ENCODE peak calls at places on chromosomes 6 and 20, in seven cellular contexts. Z is SK-N-SH, R is HepG2, Y is HCT116, C is K562, T is H1, D is GM12878. M is an unnamed sample.

GRCh38 chr20:10419550-10420133 is 14.4 kb downstream of the MKKS start:
- DNase-seq in Y (peak), Z (no peak), C (no peak), D (no peak), T (no peak), R (no peak), M (no peak)

GRCh38 chr20:60062431-60063336 is 104.5 kb downstream of the CDH26 start:
- DNase-seq in Y (no peak), D (no peak), C (no peak), R (no peak), T (no peak), Z (peak), M (no peak)

GRCh38 chr6:106913676-106914280 is 60.8 kb downstream of the CD24 start:
- DNase-seq in R (peak), D (peak), C (no peak), T (no peak), Y (no peak), Z (no peak), M (no peak)

GRCh38 chr6:53391170-53391569 is 42.4 kb upstream of the ELOVL5 start:
- DNase-seq in C (no peak), Z (no peak), Y (no peak), D (no peak), R (no peak), T (no peak), M (no peak)

GRCh38 chr6:159714404-159714803 is 12.9 kb upstream of the WTAP start:
- DNase-seq in C (no peak), T (no peak), Z (no peak), R (no peak), Y (no peak), D (no peak), M (no peak)

GRCh38 chr6:121435444-121436069 is at the start of gene GJA1:
- DNase-seq in Z (peak), C (no peak), D (no peak), R (no peak), Y (no peak), T (peak), M (no peak)

GRCh38 chr20:25544760-25545159 is 40.6 kb downstream of the NINL start:
- DNase-seq in Y (no peak), R (no peak), T (no peak), Z (peak), D (no peak), C (no peak), M (no peak)

GRCh38 chr6:165588515-165588914 is 74.5 kb downstream of the PDE10A start:
- DNase-seq in D (no peak), C (no peak), T (no peak), Y (no peak), R (no peak), Z (no peak), M (no peak)

GRCh38 chr6:107793193-107793592 is 30.9 kb downstream of the SCML4 start:
- DNase-seq in Z (no peak), R (no peak), T (no peak), D (no peak), C (no peak), Y (no peak), M (no peak)

GRCh38 chr20:50514750-50515149 is 4.6 kb downstream of the PTPN1 start:
- DNase-seq in T (no peak), C (no peak), Y (no peak), R (no peak), Z (no peak), D (peak), M (no peak)

GRCh38 chr6:108364470-108364869 is 69.6 kb downstream of the AFG1L start:
- DNase-seq in C (no peak), R (no peak), Z (no peak), Y (no peak), D (no peak), T (no peak), M (no peak)

GRCh38 chr20:59455392-59456341 is 148.7 kb upstream of the PHACTR3 start:
- DNase-seq in R (no peak), Y (peak), C (peak), T (no peak), Z (peak), D (no peak), M (peak)

GRCh38 chr6:137013031-137013430 is 31.7 kb downstream of the IL20RA start:
- DNase-seq in Z (no peak), R (no peak), Y (no peak), C (no peak), T (no peak), D (no peak), M (no peak)

GRCh38 chr20:55855052-55855451 is 150.3 kb downstream of the CBLN4 start:
- DNase-seq in R (no peak), Z (no peak), T (no peak), C (no peak), Y (no peak), D (no peak), M (no peak)

GRCh38 chr6:38025431-38025830 is 205.9 kb downstream of the ZFAND3 start:
- DNase-seq in D (no peak), Y (no peak), Z (no peak), R (no peak), C (no peak), T (no peak), M (no peak)

GRCh38 chr6:14520029-14520428 is 402.5 kb downstream of the CD83 start:
- DNase-seq in R (no peak), T (no peak), Y (no peak), C (no peak), D (no peak), Z (no peak), M (no peak)

GRCh38 chr20:60820918-60821317 is 431.1 kb upstream of the CDH4 start:
- DNase-seq in T (no peak), Z (no peak), D (no peak), R (no peak), Y (no peak), C (no peak), M (no peak)

GRCh38 chr20:35432430-35432735 is 5.6 kb downstream of the GDF5 start:
- DNase-seq in R (no peak), T (no peak), C (no peak), Y (no peak), D (no peak), Z (no peak), M (no peak)

GRCh38 chr6:49733680-49734079 is 10.5 kb downstream of the CRISP3 start:
- DNase-seq in T (no peak), C (no peak), R (no peak), Y (no peak), Z (no peak), D (no peak), M (no peak)

GRCh38 chr20:62063601-62063980 is 2.1 kb downstream of the TAF4 start:
- DNase-seq in C (no peak), R (no peak), D (no peak), Y (no peak), T (no peak), Z (peak), M (no peak)

GRCh38 chr6:126661646-126662045 is 321.7 kb downstream of the CENPW start:
- DNase-seq in T (no peak), D (no peak), Z (no peak), Y (no peak), C (no peak), R (no peak), M (no peak)

GRCh38 chr20:59831024-59831900 is 102.2 kb downstream of the SYCP2 start:
- DNase-seq in R (no peak), Y (no peak), D (peak), T (no peak), C (no peak), Z (peak), M (no peak)

GRCh38 chr20:4569092-4569491 is 152.6 kb upstream of the PRND start:
- DNase-seq in Z (no peak), D (no peak), C (no peak), T (no peak), Y (no peak), R (no peak), M (no peak)

GRCh38 chr6:108408453-108408852 is 113.6 kb downstream of the AFG1L start:
- DNase-seq in T (no peak), Z (no peak), Y (no peak), R (peak), C (no peak), D (no peak), M (no peak)

GRCh38 chr20:13758884-13759283 is 25.8 kb downstream of the ESF1 start:
- DNase-seq in C (no peak), Z (no peak), D (no peak), Y (no peak), R (no peak), T (no peak), M (no peak)

GRCh38 chr6:8481727-8482126 is 46.4 kb upstream of the SLC35B3 start:
- DNase-seq in R (no peak), C (no peak), D (no peak), Y (no peak), T (no peak), Z (no peak), M (peak)

GRCh38 chr6:147834377-147834776 is 325.9 kb downstream of the SAMD5 start:
- DNase-seq in C (no peak), R (no peak), Y (no peak), Z (no peak), D (no peak), T (no peak), M (no peak)

GRCh38 chr6:13712485-13712990 is 903 bp upstream of the RANBP9 start:
- DNase-seq in T (no peak), D (no peak), Y (no peak), Z (no peak), R (no peak), C (no peak), M (no peak)

GRCh38 chr20:45012682-45013302 is 46.5 kb downstream of the STK4 start:
- DNase-seq in R (no peak), T (no peak), C (no peak), Y (no peak), D (no peak), Z (no peak), M (no peak)

GRCh38 chr20:57810511-57811372 is 100.9 kb upstream of the PMEPA1 start:
- DNase-seq in D (no peak), Z (no peak), C (no peak), R (peak), Y (no peak), T (no peak), M (no peak)
- TF ChIP-seq JUND in D (no peak), Z (no peak), C (no peak), R (no peak), Y (no peak), T (no peak), M (no peak)

GRCh38 chr6:2935566-2936291 is 32.6 kb upstream of the SERPINB9 start:
- DNase-seq in Y (no peak), Z (no peak), D (no peak), T (no peak), R (no peak), C (no peak), M (no peak)

GRCh38 chr6:2937627-2938003 is 33.8 kb downstream of the SERPINB6 start:
- DNase-seq in R (no peak), T (no peak), D (no peak), Y (no peak), C (no peak), Z (no peak), M (no peak)

GRCh38 chr6:2934057-2934456 is 30.9 kb upstream of the SERPINB9 start:
- DNase-seq in Z (no peak), T (no peak), D (no peak), R (no peak), C (no peak), Y (no peak), M (no peak)

GRCh38 chr6:2931055-2931454 is 27.9 kb upstream of the SERPINB9 start:
- DNase-seq in C (no peak), D (no peak), Y (no peak), Z (no peak), R (no peak), T (no peak), M (no peak)

DNA sequence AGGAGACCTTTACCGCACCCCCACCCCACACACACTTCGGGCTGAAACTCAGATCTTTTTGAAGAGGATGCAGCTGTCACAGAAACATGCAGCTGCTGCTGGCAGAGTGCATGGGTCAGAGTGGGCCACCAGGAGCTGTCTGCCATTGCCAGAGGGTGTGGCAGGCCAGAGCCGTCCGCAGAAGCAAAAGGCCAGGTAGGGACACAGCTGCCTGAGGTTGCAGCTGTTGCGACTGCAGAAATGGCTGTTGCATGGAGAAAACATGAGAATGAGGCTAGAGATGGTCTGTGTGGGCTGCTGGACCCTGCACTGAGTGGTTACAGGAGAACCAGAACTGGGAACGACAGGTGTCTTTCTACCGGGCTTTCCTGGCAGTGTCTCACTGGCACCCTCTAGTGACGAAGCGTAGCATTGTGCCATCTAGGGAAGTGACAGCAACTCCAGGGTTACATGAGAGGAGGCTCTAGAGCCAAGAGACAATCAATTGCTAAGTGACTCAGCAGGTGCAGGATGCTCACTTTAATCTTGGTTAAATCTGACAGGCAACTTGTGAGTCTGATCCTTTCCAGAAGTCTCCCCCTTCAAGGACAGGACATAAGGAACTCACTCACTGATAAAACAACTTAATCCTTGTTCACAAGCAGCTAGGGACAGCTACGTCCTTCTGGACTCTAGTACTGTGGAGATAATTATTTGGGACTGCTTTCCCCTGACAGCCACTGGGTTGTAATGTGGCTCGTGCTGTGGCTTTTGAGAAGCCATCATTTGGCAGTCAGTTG is 29.1 kb upstream of the SERPINB9 start:
- DNase-seq in R (peak), T (peak), D (peak), C (peak), Y (peak), Z (peak), M (peak)
- TF ChIP-seq JUND in R (no peak), T (peak), D (no peak), C (peak), Y (no peak), Z (no peak), M (no peak)

GRCh38 chr6:385614-386013 is 5.9 kb upstream of the IRF4 start:
- DNase-seq in T (no peak), Y (no peak), D (no peak), Z (no peak), R (no peak), C (no peak), M (no peak)

GRCh38 chr6:388202-388903 is 3.2 kb upstream of the IRF4 start:
- DNase-seq in Y (no peak), D (no peak), C (no peak), T (no peak), Z (no peak), R (no peak), M (no peak)

GRCh38 chr6:389143-389542 is 2.4 kb upstream of the IRF4 start:
- DNase-seq in Y (no peak), T (no peak), Z (no peak), C (no peak), R (no peak), D (no peak), M (no peak)

GRCh38 chr6:386688-387266 is 4.8 kb upstream of the IRF4 start:
- DNase-seq in C (no peak), R (no peak), Z (no peak), D (no peak), Y (no peak), T (no peak), M (no peak)

GRCh38 chr6:387293-387694 is 4.3 kb upstream of the IRF4 start:
- DNase-seq in Z (no peak), Y (no peak), T (no peak), D (no peak), C (no peak), R (no peak), M (no peak)
- TF ChIP-seq JUND in Z (no peak), Y (no peak), T (no peak), D (no peak), C (peak), R (no peak), M (no peak)

DNA sequence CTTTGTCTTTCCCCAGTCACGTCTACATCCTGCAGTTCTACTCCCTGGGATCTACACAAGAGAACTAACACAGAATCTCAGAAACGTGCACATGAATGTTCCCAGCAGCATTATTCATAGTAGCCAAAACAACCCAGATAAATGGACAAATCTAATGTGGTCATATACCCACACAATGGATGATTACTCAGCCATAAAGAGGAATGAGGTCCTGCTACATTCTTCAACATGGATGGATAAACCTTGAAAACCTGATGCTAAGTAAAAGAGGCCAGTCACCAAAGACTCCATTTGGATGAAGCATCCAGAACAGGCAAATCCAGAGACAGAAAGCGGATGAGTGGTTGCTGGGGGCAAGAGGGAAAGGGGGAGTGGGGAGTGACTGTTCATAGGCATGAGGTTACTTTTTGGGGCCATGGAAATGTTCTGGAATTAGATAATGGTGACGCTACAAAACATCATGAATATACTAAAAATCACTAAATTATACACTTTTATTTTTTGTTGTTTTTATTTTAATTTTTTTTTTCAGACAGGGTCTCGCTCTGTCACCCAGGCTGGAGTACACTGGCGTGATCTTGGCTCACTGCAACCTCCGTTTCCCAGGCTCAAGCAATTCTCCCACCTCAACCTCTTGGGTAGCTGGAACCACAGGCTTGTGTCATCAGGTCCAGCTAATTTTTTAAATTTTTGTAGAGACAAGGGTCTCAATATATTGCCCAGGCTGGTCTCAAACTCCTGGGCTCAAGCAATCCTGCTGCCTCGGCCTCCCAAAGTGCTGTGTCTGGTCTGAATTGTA is 50.8 kb upstream of the DSN1 start:
- DNase-seq in Z (no peak), Y (no peak), T (no peak), D (no peak), R (no peak), C (no peak), M (no peak)
- TF ChIP-seq JUND in Z (no peak), Y (no peak), T (no peak), D (no peak), R (no peak), C (no peak), M (no peak)

DNA sequence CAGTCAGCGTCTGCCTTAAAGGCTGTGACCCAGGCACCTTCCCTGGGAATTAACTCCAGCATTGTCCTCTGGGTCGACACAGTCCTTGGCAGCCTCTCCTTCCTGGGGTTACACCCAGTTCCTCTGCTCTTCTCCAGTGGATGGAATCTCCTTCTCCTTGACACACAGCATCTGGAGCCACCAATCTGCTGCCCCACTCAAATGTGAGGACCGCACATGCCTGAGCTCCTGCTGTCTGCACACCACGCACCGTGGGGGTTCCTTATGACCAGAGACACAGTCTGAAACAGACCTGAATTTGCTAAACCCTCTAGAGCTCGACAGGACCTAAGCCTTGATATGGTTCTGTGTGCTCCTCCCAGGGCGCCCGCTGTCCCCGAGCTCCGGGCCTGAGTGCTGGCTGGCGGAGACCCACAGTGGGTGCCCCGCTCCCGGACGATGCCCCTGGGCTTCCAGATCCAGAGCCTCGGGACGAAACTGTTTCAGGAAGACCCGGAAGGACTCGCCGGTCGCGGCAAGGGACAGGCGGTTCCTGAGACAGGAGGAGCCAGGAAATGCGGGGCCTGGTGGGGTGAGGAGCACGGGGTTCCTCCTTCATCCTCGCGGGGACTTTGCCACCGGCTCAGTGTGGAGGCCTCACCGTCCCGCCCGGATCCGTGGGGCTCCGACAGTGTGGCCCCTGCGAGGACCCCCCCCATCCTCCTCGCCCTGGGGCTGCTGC is 2.5 kb upstream of the RAET1G start:
- DNase-seq in C (no peak), Y (no peak), R (no peak), D (no peak), T (no peak), Z (peak), M (no peak)
- TF ChIP-seq JUND in C (no peak), Y (no peak), R (no peak), D (no peak), T (no peak), Z (no peak), M (no peak)

DNA sequence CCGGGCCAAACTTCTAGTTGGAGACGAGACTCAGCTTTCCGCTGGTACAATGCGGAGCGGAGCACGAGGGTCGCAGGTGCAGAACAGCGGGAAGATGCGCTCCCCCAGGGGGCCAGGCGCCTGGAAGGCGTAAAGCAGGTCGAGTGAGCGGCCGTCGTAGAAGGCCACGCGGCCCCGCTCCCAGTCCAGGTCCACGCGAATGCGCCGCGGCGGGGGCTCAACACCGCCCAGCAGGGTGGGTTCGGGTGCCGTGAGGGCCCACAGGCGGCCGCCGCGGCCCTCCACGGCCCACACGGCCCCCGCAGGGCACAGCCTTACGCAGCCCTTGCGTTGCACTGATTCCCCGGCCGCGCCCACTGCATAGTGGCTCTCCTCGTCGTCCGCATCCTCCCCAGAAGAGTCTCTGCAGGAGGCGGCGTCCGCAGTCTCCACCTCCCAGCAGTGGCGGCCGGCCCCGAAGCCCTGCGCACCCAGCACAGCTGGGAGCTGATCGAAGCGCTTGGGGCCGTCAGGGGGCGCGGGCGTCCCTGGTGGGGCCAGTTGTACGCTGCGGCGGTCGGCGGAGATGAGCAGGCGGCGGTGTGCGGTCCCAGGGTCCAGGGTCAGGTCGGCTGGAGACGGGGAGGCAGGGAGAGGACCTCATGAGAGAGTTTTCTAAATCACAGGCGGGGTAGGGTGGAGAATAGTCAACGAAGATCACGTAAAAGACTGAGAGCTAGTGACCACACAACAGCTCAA is 4.3 kb downstream of the PPP1R11 start:
- DNase-seq in T (no peak), Y (no peak), Z (peak), D (no peak), C (no peak), R (no peak), M (no peak)
- TF ChIP-seq JUND in T (no peak), Y (no peak), Z (no peak), D (no peak), C (no peak), R (no peak), M (no peak)

M was measured in T47D.